ENCODE peak calls at places on chromosomes 2 and 18, in ten cellular contexts. U is sigmoid colon, F is tibial nerve, T is A549, C is HepG2, O is upper lobe of left lung, P is GM12878, B is esophagus muscularis mucosa, J is transverse colon, V is stomach. A is an unnamed sample.

GRCh38 chr2:111883661-111884591 is at the start of gene ANAPC1:
- DNase-seq in U (peak), F (peak), T (peak), C (peak), O (peak), P (peak), B (peak), J (peak), V (peak), A (peak)

GRCh38 chr2:168526641-168527040 is 70.6 kb downstream of the CERS6 start:
- DNase-seq in U (peak), F (peak), T (no peak), C (no peak), O (no peak), P (no peak), B (no peak), J (no peak), V (no peak), A (peak)

GRCh38 chr2:20570249-20570648 is 80.6 kb downstream of the HS1BP3 start:
- DNase-seq in U (no peak), F (no peak), T (no peak), C (no peak), O (no peak), P (no peak), B (no peak), J (no peak), V (no peak), A (no peak)

GRCh38 chr2:16186661-16187516 is 246.5 kb downstream of the MYCN start:
- DNase-seq in U (no peak), F (no peak), T (no peak), C (no peak), O (no peak), P (no peak), B (no peak), J (no peak), V (no peak), A (no peak)

GRCh38 chr2:80670763-80671162 is 366.2 kb upstream of the LRRTM1 start:
- DNase-seq in U (no peak), F (no peak), T (no peak), C (no peak), O (no peak), P (no peak), B (no peak), J (no peak), V (no peak), A (no peak)

GRCh38 chr18:2572892-2573291 is 1.5 kb downstream of the NDC80 start:
- DNase-seq in U (no peak), F (no peak), T (no peak), C (no peak), O (no peak), P (no peak), B (no peak), J (no peak), V (no peak), A (no peak)

GRCh38 chr2:235300368-235301201 is 193.3 kb upstream of the AGAP1 start:
- DNase-seq in U (no peak), F (peak), T (no peak), C (no peak), O (peak), P (no peak), B (no peak), J (no peak), V (no peak), A (peak)

GRCh38 chr2:240850756-240851077 is 17.9 kb upstream of the AGXT start:
- DNase-seq in U (no peak), F (no peak), T (no peak), C (no peak), O (no peak), P (no peak), B (no peak), J (no peak), V (no peak), A (no peak)

GRCh38 chr2:238061310-238062202 is 755 bp downstream of the SCLY start:
- DNase-seq in U (peak), F (peak), T (peak), C (peak), O (peak), P (no peak), B (no peak), J (peak), V (no peak), A (peak)

GRCh38 chr18:35174093-35174731 is 66.6 kb upstream of the ZNF397 start:
- DNase-seq in U (no peak), F (no peak), T (no peak), C (no peak), O (no peak), P (peak), B (no peak), J (no peak), V (no peak), A (no peak)

GRCh38 chr2:168660859-168661258 is 141.6 kb upstream of the NOSTRIN start:
- DNase-seq in U (no peak), F (no peak), T (no peak), C (no peak), O (no peak), P (no peak), B (no peak), J (no peak), V (no peak), A (no peak)

GRCh38 chr2:198905881-198906612 is 551.7 kb downstream of the SATB2 start:
- DNase-seq in U (no peak), F (no peak), T (no peak), C (no peak), O (no peak), P (peak), B (no peak), J (no peak), V (no peak), A (no peak)

GRCh38 chr2:10355471-10356458 is 53.1 kb downstream of the HPCAL1 start:
- DNase-seq in U (no peak), F (no peak), T (no peak), C (no peak), O (no peak), P (no peak), B (no peak), J (no peak), V (no peak), A (no peak)

GRCh38 chr18:74493689-74494088 is 2.5 kb upstream of the CNDP2 start:
- DNase-seq in U (no peak), F (no peak), T (peak), C (peak), O (peak), P (no peak), B (no peak), J (peak), V (peak), A (no peak)

GRCh38 chr2:41647468-41648042 is 400.3 kb upstream of the PKDCC start:
- DNase-seq in U (no peak), F (no peak), T (no peak), C (no peak), O (no peak), P (no peak), B (no peak), J (no peak), V (no peak), A (no peak)

GRCh38 chr2:208064220-208064951 is 39.1 kb upstream of the PLEKHM3 start:
- DNase-seq in U (no peak), F (no peak), T (peak), C (peak), O (no peak), P (peak), B (no peak), J (no peak), V (no peak), A (no peak)

GRCh38 chr2:68932392-68932791 is 20.3 kb downstream of the GKN2 start:
- DNase-seq in U (no peak), F (no peak), T (no peak), C (no peak), O (no peak), P (no peak), B (peak), J (no peak), V (no peak), A (no peak)

GRCh38 chr2:40097691-40098376 is 318.8 kb upstream of the THUMPD2 start:
- DNase-seq in U (no peak), F (no peak), T (peak), C (no peak), O (no peak), P (no peak), B (no peak), J (no peak), V (no peak), A (no peak)

GRCh38 chr2:56474412-56475158 is 290.8 kb downstream of the CCDC85A start:
- DNase-seq in U (no peak), F (no peak), T (peak), C (no peak), O (no peak), P (no peak), B (no peak), J (no peak), V (no peak), A (no peak)

GRCh38 chr2:241029599-241030332 is 31.3 kb downstream of the SNED1 start:
- DNase-seq in U (peak), F (no peak), T (no peak), C (no peak), O (no peak), P (no peak), B (no peak), J (no peak), V (no peak), A (no peak)

GRCh38 chr18:50410894-50411293 is 36.0 kb downstream of the SKA1 start:
- DNase-seq in U (no peak), F (no peak), T (no peak), C (no peak), O (no peak), P (no peak), B (no peak), J (no peak), V (no peak), A (no peak)
- TF ChIP-seq EP300 in U (no peak), F (no peak), T (no peak), C (no peak), O (no peak), P (no peak), B (no peak), J (no peak), V (no peak), A (no peak)

GRCh38 chr2:172293952-172294351 is 133.4 kb upstream of the ITGA6 start:
- DNase-seq in U (no peak), F (peak), T (no peak), C (no peak), O (peak), P (no peak), B (no peak), J (peak), V (peak), A (peak)
- H3K4me3 ChIP-seq in U (no peak), F (no peak), T (no peak), C (no peak), O (no peak), P (no peak), B (no peak), J (no peak), V (no peak), A (no peak)

DNA sequence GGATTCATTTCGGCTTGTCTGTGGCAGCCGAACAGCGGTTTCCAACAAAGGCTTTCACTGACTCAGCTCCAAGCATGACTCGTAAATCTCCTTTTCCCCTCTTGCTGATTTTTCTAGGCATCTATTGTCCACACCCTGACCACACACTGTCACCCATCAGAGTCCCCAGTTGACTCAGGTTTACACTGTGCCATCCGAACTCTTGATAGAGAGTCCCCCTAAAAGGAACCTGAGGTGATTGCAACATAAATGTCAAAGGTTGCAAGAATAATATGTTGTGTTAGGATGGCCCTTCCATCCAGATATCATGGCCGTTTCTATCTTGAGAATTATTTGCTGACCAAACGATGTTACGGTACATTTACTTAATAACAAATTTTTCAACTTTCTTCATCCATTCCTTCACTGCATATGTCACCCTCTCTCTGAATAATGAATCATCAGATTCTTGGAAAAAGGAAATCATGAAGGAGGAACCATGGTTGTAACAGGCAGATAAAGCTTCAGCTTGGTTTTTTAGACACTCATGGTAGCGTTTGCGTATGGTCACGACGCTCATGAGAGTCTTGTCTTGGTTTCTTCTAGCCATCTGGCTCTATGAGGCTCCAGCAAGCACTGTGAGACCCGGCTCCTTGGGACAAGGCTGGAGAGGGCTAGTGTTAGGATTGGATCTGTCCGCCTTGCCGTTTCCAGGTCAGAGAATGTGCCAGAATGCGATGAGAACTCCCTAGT is 72.1 kb downstream of the NPAS2 start:
- DNase-seq in U (no peak), F (peak), T (peak), C (peak), O (no peak), P (no peak), B (no peak), J (no peak), V (no peak), A (no peak)
- TF ChIP-seq EP300 in U (no peak), F (no peak), T (peak), C (peak), O (no peak), P (no peak), B (no peak), J (no peak), V (no peak), A (no peak)

DNA sequence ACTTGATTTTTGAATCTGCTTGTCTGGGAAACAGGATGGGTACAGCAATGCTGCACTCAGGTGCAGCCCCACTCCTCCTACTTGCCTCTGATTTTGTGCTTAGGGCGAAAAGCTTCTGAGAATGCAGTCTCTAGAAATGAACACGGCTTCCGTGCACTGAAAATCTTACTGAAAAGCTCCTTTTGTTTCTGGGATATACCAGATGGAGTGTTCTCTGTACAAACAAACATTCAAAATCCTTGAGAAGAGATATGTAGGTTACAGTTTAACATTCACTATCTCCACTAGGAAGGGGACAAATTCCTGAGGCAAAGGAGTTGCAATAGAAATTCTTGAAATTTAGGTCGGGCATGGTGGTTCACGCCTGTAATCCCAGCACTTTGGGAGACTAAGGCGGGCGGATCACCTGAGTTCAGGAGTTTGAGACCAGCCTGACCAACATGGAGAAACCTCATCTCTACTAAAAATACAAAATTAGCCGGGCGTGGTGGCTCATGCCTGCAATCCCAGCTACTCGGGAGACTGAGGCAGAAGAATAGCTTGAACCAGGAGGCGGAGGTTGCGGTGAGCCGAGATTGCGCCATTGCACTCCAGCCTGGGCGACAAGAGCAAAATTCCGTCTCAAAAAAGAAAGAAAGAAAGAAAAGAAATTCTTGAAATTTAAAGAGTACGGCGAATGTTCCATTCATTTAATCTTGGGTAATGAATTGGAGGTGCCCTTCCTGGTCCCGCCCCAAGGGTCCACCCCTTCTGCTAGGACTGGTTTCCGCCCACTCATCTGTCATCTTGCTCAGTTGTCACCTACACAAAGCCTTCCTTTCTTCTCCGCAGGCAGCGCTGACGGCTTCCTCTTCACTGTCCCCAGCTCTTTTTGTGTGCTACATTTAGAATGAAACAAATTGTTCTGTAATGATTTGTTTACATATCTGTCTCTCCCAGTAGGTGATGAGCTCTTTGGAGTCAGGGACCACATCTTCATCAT is 92.4 kb downstream of the SOCS6 start:
- DNase-seq in U (no peak), F (no peak), T (peak), C (peak), O (no peak), P (no peak), B (no peak), J (peak), V (no peak), A (no peak)
- H3K4me3 ChIP-seq in U (no peak), F (no peak), T (no peak), C (peak), O (no peak), P (no peak), B (no peak), J (peak), V (no peak), A (no peak)

A was measured in ovary.